ENCODE peak calls at places on chromosomes 2 and 18, in four cellular contexts. I, R, T and J are unnamed samples. For H3K4me1 and H3K79me2, the result is how much of the 10 kb centered on the place peaks cover.

GRCh38 chr2:221494556-221494955 is 77.5 kb downstream of the EPHA4 start:
- DNase-seq in I (no peak), R (no peak), T (no peak), J (no peak)

GRCh38 chr2:2014251-2014761 is 270.0 kb upstream of the PXDN start:
- DNase-seq in I (no peak), R (no peak), T (no peak), J (no peak)

GRCh38 chr2:21118302-21118920 is 5.4 kb upstream of the TDRD15 start:
- DNase-seq in I (peak), R (peak), T (peak), J (peak)

GRCh38 chr2:14301331-14301730 is 331.2 kb upstream of the LRATD1 start:
- DNase-seq in I (no peak), R (no peak), T (no peak), J (no peak)

GRCh38 chr2:107062173-107062572 is 176.2 kb upstream of the ST6GAL2 start:
- DNase-seq in I (no peak), R (no peak), T (no peak), J (no peak)

GRCh38 chr18:57776354-57776753 is 26.8 kb downstream of the ATP8B1 start:
- DNase-seq in I (no peak), R (no peak), T (no peak), J (no peak)

GRCh38 chr18:64037812-64038414 is 68.0 kb downstream of the SERPINB8 start:
- DNase-seq in I (peak), R (peak), T (peak), J (peak)

GRCh38 chr2:72913531-72914225 is 3.6 kb upstream of the EMX1 start:
- DNase-seq in I (no peak), R (no peak), T (no peak), J (no peak)

GRCh38 chr2:54666741-54667639 is 56.5 kb upstream of the EML6 start:
- DNase-seq in I (peak), R (no peak), T (peak), J (no peak)

GRCh38 chr2:234329202-234329930 is 167.5 kb downstream of the ARL4C start:
- DNase-seq in I (peak), R (no peak), T (no peak), J (peak)

GRCh38 chr2:215918901-215919585 is 94.3 kb downstream of the MREG start:
- DNase-seq in I (no peak), R (peak), T (peak), J (no peak)

GRCh38 chr2:240436626-240437180 is 1.2 kb downstream of the GPC1 start:
- DNase-seq in I (peak), R (no peak), T (no peak), J (no peak)

GRCh38 chr2:171568085-171568484 is 45.8 kb downstream of the CYBRD1 start:
- DNase-seq in I (no peak), R (no peak), T (peak), J (no peak)

GRCh38 chr2:88147145-88147544 is 19.3 kb upstream of the FABP1 start:
- DNase-seq in I (no peak), R (no peak), T (no peak), J (no peak)

GRCh38 chr2:119520696-119521436 is 3.4 kb downstream of the SCTR start:
- DNase-seq in I (no peak), R (no peak), T (no peak), J (no peak)

GRCh38 chr2:128607440-128607839 is 288.8 kb upstream of the HS6ST1 start:
- DNase-seq in I (no peak), R (no peak), T (no peak), J (no peak)

GRCh38 chr2:241814571-241815476 is 5.8 kb downstream of the NEU4 start:
- DNase-seq in I (no peak), R (no peak), T (no peak), J (no peak)
- H3K4me1 ChIP-seq in I (under half), R (under half), T (under half), J (under half)

DNA sequence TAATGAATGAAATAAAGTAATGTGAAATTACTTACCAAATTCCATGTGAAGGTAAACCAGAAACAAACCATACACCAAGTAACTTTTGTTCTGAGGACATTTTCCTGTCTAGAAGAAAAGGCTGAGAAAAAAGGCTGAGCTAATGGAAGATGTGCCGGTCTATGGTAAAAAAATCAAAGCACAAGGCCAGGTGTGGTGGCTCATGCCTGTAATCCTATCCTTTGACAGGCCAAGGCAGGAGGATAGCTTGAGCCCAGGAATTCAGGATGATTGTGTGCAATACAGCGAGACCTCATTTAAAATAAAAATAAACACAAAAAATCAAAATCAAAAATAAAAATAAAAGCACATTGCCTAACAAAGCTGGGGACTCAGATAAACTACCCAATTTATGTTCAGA is 6.7 kb downstream of the ORC4 start:
- DNase-seq in I (no peak), R (no peak), T (no peak), J (no peak)
- H3K79me2 ChIP-seq in I (half or more), R (half or more), T (half or more), J (half or more)

DNA sequence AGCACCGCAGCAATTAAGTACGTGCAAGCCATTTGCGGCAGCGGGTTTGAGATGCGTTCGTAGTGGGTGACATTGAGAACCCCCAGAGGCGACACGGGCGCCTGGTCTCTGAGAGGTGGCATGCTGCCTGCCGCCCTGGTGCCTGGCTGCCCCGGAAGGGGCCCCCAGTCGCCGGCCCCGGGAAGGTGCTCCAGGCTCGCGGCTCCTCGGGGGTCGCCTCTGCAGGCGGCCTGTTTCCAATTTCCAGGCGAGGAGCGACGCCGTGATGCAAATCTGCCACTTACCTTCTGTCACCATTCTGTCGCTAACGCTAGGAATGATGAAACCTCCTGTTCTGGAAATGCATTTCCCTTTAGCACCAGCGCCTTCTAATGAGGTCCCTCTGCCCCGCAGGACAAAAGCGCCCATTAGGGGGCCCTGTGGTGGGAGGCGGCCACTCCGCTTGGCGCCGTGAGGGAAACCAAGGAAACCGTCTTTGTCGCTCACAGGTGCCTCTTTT is 13.0 kb downstream of the KIF5C start:
- DNase-seq in I (no peak), R (no peak), T (no peak), J (no peak)
- H3K4me2 ChIP-seq in I (peak), R (peak), T (no peak), J (no peak)

DNA sequence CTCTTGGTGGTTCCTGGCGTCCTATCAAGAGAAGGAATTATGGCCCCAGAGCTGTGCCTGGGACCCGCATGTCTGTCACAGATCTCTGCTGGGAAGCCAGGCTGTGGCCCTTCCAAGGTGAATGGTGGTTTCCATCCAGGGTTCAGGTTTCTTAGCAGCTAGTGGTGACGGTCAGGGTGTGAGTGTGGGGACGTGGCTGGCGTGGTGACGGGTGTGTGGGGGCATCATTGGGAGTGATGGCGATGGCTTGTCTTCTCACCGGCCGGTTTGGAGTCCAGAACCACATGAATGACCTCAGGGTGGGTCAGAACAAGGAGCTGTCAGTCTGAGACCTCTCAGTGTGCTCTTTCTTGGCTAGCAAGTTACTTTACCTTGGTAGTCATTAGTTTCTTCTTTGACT is 52.6 kb downstream of the AGAP1 start:
- DNase-seq in I (no peak), R (no peak), T (no peak), J (no peak)
- H3K4me1 ChIP-seq in I (under half), R (under half), T (under half), J (under half)

DNA sequence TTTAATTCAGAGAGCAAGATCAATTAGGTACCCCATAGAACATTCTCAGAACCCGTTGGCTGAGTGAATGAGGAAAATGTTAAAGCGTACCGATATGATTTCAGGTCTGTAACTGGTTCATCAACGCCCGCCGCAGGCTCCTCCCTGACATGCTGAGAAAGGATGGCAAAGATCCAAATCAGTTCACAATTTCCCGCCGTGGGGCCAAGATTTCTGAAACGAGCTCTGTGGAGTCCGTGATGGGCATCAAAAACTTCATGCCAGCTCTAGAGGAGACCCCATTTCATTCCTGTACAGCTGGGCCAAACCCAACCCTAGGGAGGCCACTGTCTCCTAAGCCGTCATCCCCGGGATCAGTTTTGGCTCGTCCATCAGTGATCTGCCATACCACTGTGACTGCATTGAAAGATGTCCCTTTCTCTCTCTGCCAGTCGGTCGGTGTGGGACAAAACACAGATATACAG is 7.3 kb downstream of the TGIF1 start:
- DNase-seq in I (no peak), R (no peak), T (no peak), J (no peak)
- H3K79me2 ChIP-seq in I (under half), R (half or more), T (half or more), J (half or more)